ENCODE peak calls at places on chromosomes 6 and 20, in six cellular contexts. K, O, G, M, F and N are unnamed samples.

GRCh38 chr6:14738933-14739332 is 506.9 kb upstream of the JARID2 start:
- DNase-seq in M (no peak), F (no peak), G (peak), O (no peak), K (no peak), N (no peak)

GRCh38 chr6:30067460-30068139 is 602 bp downstream of the PPP1R11 start:
- DNase-seq in K (no peak), O (peak), F (no peak), M (no peak), G (no peak), N (no peak)

GRCh38 chr6:150741633-150742200 is 123.8 kb upstream of the MTHFD1L start:
- DNase-seq in K (no peak), O (peak), F (no peak), M (peak), G (peak), N (no peak)

GRCh38 chr6:43817192-43817591 is 47.2 kb downstream of the VEGFA start:
- DNase-seq in O (peak), K (no peak), G (peak), M (peak), F (no peak), N (no peak)

GRCh38 chr6:68653706-68654089 is 18.6 kb downstream of the ADGRB3 start:
- DNase-seq in K (no peak), G (no peak), F (no peak), M (no peak), O (no peak), N (no peak)

GRCh38 chr20:39269031-39269461 is 306.9 kb downstream of the DHX35 start:
- DNase-seq in O (peak), F (no peak), K (peak), M (peak), G (no peak), N (no peak)

GRCh38 chr6:12350644-12351173 is 60.5 kb downstream of the EDN1 start:
- DNase-seq in F (no peak), M (no peak), O (no peak), G (no peak), K (no peak), N (no peak)

GRCh38 chr20:62872184-62872862 is 10.7 kb upstream of the TCFL5 start:
- DNase-seq in F (no peak), O (no peak), M (no peak), G (peak), K (no peak), N (no peak)

GRCh38 chr20:63734111-63734945 is 2.1 kb upstream of the LIME1 start:
- DNase-seq in G (no peak), O (no peak), K (no peak), M (no peak), F (no peak), N (no peak)